ENCODE peak calls at places on chromosomes 6 and 20, in four cellular contexts. One of them, this sample, is unnamed.

GRCh38 chr20:4898282-4898681 is 103.0 kb downstream of the SLC23A2 start:
- DNase-seq in heart left ventricle: peak; percentile 60
- DNase-seq in AG10803: peak; percentile 63
- DNase-seq in choroid plexus epithelial cell: peak; percentile 70
- DNase-seq in this sample: peak; percentile 76

GRCh38 chr20:41268402-41268801 is 49.1 kb downstream of the ZHX3 start:
- DNase-seq in heart left ventricle: no peak
- DNase-seq in AG10803: no peak
- DNase-seq in choroid plexus epithelial cell: no peak
- DNase-seq in this sample: no peak

GRCh38 chr6:66900081-66900770 is 1193.2 kb upstream of the EYS start:
- DNase-seq in heart left ventricle: no peak
- DNase-seq in AG10803: no peak
- DNase-seq in choroid plexus epithelial cell: peak; percentile 13
- DNase-seq in this sample: no peak

GRCh38 chr6:139627091-139627490 is 252.6 kb upstream of the CITED2 start:
- DNase-seq in heart left ventricle: no peak
- DNase-seq in AG10803: no peak
- DNase-seq in choroid plexus epithelial cell: no peak
- DNase-seq in this sample: no peak

GRCh38 chr20:15267935-15268334 is 930.5 kb upstream of the FLRT3 start:
- DNase-seq in heart left ventricle: no peak
- DNase-seq in AG10803: no peak
- DNase-seq in choroid plexus epithelial cell: no peak
- DNase-seq in this sample: no peak

GRCh38 chr6:138188278-138188923 is 26.7 kb downstream of the ARFGEF3 start:
- DNase-seq in heart left ventricle: no peak
- DNase-seq in AG10803: no peak
- DNase-seq in choroid plexus epithelial cell: no peak
- DNase-seq in this sample: no peak

GRCh38 chr6:118708055-118708454 is 56.7 kb upstream of the CEP85L start:
- DNase-seq in heart left ventricle: no peak
- DNase-seq in AG10803: no peak
- DNase-seq in choroid plexus epithelial cell: peak; percentile 77
- DNase-seq in this sample: no peak

GRCh38 chr6:133756046-133756445 is 132.9 kb upstream of the TCF21 start:
- DNase-seq in heart left ventricle: no peak
- DNase-seq in AG10803: peak; percentile 63
- DNase-seq in choroid plexus epithelial cell: peak; percentile 68
- DNase-seq in this sample: peak; percentile 80

GRCh38 chr20:60808003-60808402 is 444.1 kb upstream of the CDH4 start:
- DNase-seq in heart left ventricle: no peak
- DNase-seq in AG10803: no peak
- DNase-seq in choroid plexus epithelial cell: no peak
- DNase-seq in this sample: no peak

GRCh38 chr6:154298297-154298696 is 58.3 kb downstream of the IPCEF1 start:
- DNase-seq in heart left ventricle: no peak
- DNase-seq in AG10803: peak; percentile 15
- DNase-seq in choroid plexus epithelial cell: peak; percentile 46
- DNase-seq in this sample: peak; percentile 59

GRCh38 chr6:147220345-147220744 is 16.1 kb downstream of the STXBP5 start:
- DNase-seq in heart left ventricle: no peak
- DNase-seq in AG10803: no peak
- DNase-seq in choroid plexus epithelial cell: no peak
- DNase-seq in this sample: no peak

GRCh38 chr6:41702771-41703494 is 32.5 kb downstream of the TFEB start:
- DNase-seq in heart left ventricle: no peak
- DNase-seq in AG10803: no peak
- DNase-seq in choroid plexus epithelial cell: no peak
- DNase-seq in this sample: no peak

GRCh38 chr6:31740397-31741223 is 805 bp downstream of the MSH5 start:
- DNase-seq in heart left ventricle: no peak
- DNase-seq in AG10803: no peak
- DNase-seq in choroid plexus epithelial cell: no peak
- DNase-seq in this sample: no peak

GRCh38 chr6:118945217-118945616 is 10.3 kb upstream of the MCM9 start:
- DNase-seq in heart left ventricle: no peak
- DNase-seq in AG10803: no peak
- DNase-seq in choroid plexus epithelial cell: no peak
- DNase-seq in this sample: no peak

GRCh38 chr6:39819226-39819625 is 27.1 kb downstream of the DAAM2 start:
- DNase-seq in heart left ventricle: no peak
- DNase-seq in AG10803: peak; percentile 48
- DNase-seq in choroid plexus epithelial cell: no peak
- DNase-seq in this sample: no peak
- H3K4me3 ChIP-seq in heart left ventricle: no peak overlapping the region
- H3K4me3 ChIP-seq in AG10803: no peak overlapping the region
- H3K4me3 ChIP-seq in choroid plexus epithelial cell: no peak overlapping the region
- H3K4me3 ChIP-seq in this sample: no peak overlapping the region

GRCh38 chr20:45407067-45407745 is 883 bp upstream of the DBNDD2 start:
- DNase-seq in heart left ventricle: peak; percentile 80
- DNase-seq in AG10803: peak; percentile 28
- DNase-seq in choroid plexus epithelial cell: peak; percentile 47
- DNase-seq in this sample: peak; percentile 31
- TF ChIP-seq CTCF in heart left ventricle: no peak
- TF ChIP-seq CTCF in AG10803: no peak
- TF ChIP-seq CTCF in choroid plexus epithelial cell: no peak
- TF ChIP-seq CTCF in this sample: no peak

GRCh38 chr6:130365166-130366010 is 429 bp upstream of the TMEM200A start:
- DNase-seq in heart left ventricle: peak; percentile 24
- DNase-seq in AG10803: peak; percentile 63
- DNase-seq in choroid plexus epithelial cell: peak; percentile 73
- DNase-seq in this sample: peak; percentile 75
- H3K4me3 ChIP-seq in heart left ventricle: peak overlapping the region; percentile 44
- H3K4me3 ChIP-seq in AG10803: peak overlapping the region; percentile 94
- H3K4me3 ChIP-seq in choroid plexus epithelial cell: peak overlapping the region; percentile 83
- H3K4me3 ChIP-seq in this sample: peak overlapping the region; percentile 90

DNA sequence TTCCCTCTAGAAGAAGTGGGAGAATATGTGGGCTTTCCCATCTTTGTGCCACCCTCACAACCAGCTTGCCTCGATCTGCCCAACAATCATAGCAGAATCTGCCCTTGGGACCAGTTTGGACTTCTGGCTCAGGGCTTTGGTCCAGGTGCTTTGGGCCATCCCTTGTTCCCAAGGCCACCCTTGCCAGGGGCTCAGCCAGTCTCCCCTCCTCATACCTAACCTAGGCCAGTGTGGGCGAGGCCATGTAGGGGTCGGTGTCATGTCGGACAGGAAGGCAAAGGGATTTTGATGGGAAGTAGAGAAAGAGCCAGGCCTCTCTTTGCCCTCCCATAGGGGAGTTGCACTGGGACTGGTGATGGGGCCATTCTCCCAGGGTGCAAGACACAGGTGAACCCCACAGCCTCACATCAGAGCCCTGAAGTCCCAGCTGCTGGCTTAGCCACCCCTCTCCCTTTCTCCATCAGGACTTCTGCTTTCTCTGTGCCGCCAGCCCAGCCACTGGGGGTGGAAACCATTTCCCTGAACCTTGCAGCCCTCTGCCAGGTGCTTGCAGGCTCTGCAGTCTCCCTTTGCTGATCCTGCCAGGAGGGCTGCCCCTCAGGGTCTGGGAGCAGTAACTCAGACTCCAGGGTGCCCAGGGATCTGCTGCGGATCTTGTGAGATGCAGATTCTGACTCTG is 60.7 kb downstream of the SLC24A3 start:
- DNase-seq in heart left ventricle: no peak
- DNase-seq in AG10803: no peak
- DNase-seq in choroid plexus epithelial cell: no peak
- DNase-seq in this sample: no peak
- TF ChIP-seq CTCF in heart left ventricle: no peak
- TF ChIP-seq CTCF in AG10803: no peak
- TF ChIP-seq CTCF in choroid plexus epithelial cell: no peak
- TF ChIP-seq CTCF in this sample: no peak

DNA sequence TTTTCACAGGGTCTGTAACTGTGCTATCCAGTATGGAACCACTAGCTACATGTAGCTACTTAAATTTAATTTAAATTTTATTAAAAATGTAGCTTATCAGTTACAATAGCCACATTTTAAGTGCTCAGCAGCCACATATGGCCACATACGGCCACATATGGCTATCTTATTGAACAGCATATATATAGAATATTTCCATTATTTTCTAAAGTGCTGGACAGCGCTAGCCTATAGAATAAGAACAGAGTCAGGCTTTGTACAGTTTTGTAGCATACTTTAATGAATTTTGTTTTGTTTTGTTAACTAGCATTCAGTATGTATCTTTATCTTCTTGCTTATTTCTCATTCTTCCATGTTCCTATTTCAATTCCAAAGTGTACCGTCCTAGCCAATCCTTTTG is 118.4 kb downstream of the JAG1 start:
- DNase-seq in heart left ventricle: no peak
- DNase-seq in AG10803: no peak
- DNase-seq in choroid plexus epithelial cell: no peak
- DNase-seq in this sample: no peak
- H3K4me3 ChIP-seq in heart left ventricle: no peak overlapping the region
- H3K4me3 ChIP-seq in AG10803: no peak overlapping the region
- H3K4me3 ChIP-seq in choroid plexus epithelial cell: no peak overlapping the region
- H3K4me3 ChIP-seq in this sample: no peak overlapping the region

DNA sequence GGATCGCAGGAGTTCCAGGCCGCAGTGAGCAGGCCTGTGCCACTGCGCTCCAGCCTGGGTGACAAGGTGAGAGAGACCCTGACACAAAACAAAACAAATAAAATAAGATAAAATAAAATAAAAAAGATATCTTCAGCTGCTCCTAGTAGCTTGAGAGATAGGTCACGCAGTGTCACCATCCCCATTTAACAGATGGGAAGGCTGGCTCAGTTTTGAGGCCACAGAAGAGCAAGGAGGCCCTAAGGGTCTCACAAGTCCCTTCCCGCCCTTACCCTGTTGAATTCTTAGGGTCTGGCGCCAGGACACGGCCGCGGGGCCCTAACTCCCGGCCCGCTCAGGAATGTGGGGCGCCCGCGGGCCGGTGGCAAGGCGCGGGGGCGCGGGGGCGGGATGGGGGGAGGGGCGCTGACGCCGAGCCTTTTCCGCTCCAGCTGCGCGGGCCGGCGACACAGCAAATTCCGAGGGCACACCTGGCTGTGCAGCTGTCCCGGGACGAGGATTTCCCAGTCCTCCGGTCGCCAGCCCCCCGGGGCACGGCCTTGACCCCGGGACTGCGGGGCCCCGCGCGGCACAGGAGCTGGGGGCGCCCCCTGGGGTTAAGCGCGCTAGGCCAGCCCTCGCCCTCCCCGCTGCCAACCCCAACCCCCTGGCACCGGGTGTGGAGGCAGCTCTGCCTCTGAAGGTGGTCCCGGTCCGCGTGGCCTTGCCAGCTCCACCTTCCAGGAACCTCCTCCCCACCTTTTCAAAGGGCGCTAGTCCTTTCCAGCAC is 10.3 kb upstream of the R3HDML start:
- DNase-seq in heart left ventricle: no peak
- DNase-seq in AG10803: no peak
- DNase-seq in choroid plexus epithelial cell: no peak
- DNase-seq in this sample: no peak
- TF ChIP-seq CTCF in heart left ventricle: no peak
- TF ChIP-seq CTCF in AG10803: no peak
- TF ChIP-seq CTCF in choroid plexus epithelial cell: no peak
- TF ChIP-seq CTCF in this sample: no peak

This sample was measured in fibroblast of the aortic adventitia.